ENCODE peak calls at places on chromosomes 4 and X, in eight cellular contexts. U, H, J, Q, S, R, F and K are unnamed samples.

GRCh38 chr4:10066704-10067651 is 45.7 kb upstream of the SLC2A9 start:
- DNase-seq in U (no peak), H (no peak), J (no peak), Q (no peak), S (no peak), R (no peak), F (no peak), K (no peak)

GRCh38 chr4:89538886-89539285 is 231.3 kb upstream of the GPRIN3 start:
- DNase-seq in U (no peak), H (no peak), J (no peak), Q (no peak), S (no peak), R (no peak), F (no peak), K (no peak)

GRCh38 chrX:109719262-109719661 is 13.8 kb downstream of the ACSL4 start:
- DNase-seq in U (no peak), H (no peak), J (no peak), Q (no peak), S (no peak), R (no peak), F (no peak), K (no peak)

GRCh38 chr4:68948044-68948743 is 3.4 kb downstream of the UGT2A3 start:
- DNase-seq in U (no peak), H (no peak), J (no peak), Q (no peak), S (no peak), R (no peak), F (no peak), K (no peak)

GRCh38 chrX:55451125-55451524 is 802 bp upstream of the MAGEH1 start:
- DNase-seq in U (no peak), H (no peak), J (no peak), Q (no peak), S (no peak), R (no peak), F (no peak), K (no peak)

GRCh38 chrX:155105919-155106318 is 34.6 kb downstream of the BRCC3 start:
- DNase-seq in U (no peak), H (no peak), J (no peak), Q (no peak), S (no peak), R (no peak), F (no peak), K (no peak)

GRCh38 chrX:118226060-118226428 is 109.4 kb upstream of the KLHL13 start:
- DNase-seq in U (no peak), H (no peak), J (no peak), Q (no peak), S (no peak), R (no peak), F (no peak), K (no peak)

GRCh38 chr4:125191252-125191651 is 123.5 kb upstream of the FAT4 start:
- DNase-seq in U (no peak), H (no peak), J (no peak), Q (no peak), S (no peak), R (no peak), F (no peak), K (no peak)

GRCh38 chr4:48989461-48990203 is 3.6 kb downstream of the CWH43 start:
- DNase-seq in U (no peak), H (no peak), J (no peak), Q (no peak), S (no peak), R (no peak), F (no peak), K (no peak)

GRCh38 chrX:66015152-66015827 is 24.6 kb downstream of the VSIG4 start:
- DNase-seq in U (peak; percentile 30), H (no peak), J (peak; percentile 54), Q (peak; percentile 17), S (no peak), R (no peak), F (no peak), K (no peak)

GRCh38 chr4:79083406-79084010 is 144.3 kb upstream of the PAQR3 start:
- DNase-seq in U (peak; percentile 43), H (no peak), J (no peak), Q (no peak), S (no peak), R (no peak), F (no peak), K (no peak)

GRCh38 chr4:133152330-133152791 is 3.3 kb downstream of the PCDH10 start:
- DNase-seq in U (no peak), H (no peak), J (no peak), Q (no peak), S (no peak), R (no peak), F (no peak), K (no peak)
- H3K27me3 ChIP-seq in U (peaks cover 65% of the 10 kb centered on the region), H (peaks cover 19% of the 10 kb centered on the region), J (peaks cover 82% of the 10 kb centered on the region), Q (peaks cover 77% of the 10 kb centered on the region), S (peaks cover 81% of the 10 kb centered on the region), R (no peaks in the 10 kb centered on the region), F (peaks cover 32% of the 10 kb centered on the region), K (peaks cover 12% of the 10 kb centered on the region)

GRCh38 chr4:113978561-113979156 is 788 bp downstream of the ARSJ start:
- DNase-seq in U (no peak), H (no peak), J (peak; percentile 37), Q (no peak), S (no peak), R (no peak), F (peak; percentile 36), K (no peak)

GRCh38 chr4:113978105-113978504 is 1.3 kb downstream of the ARSJ start:
- DNase-seq in U (no peak), H (no peak), J (no peak), Q (no peak), S (no peak), R (no peak), F (no peak), K (no peak)

GRCh38 chr4:113976937-113977855 is 2.3 kb downstream of the ARSJ start:
- DNase-seq in U (no peak), H (no peak), J (no peak), Q (no peak), S (no peak), R (no peak), F (no peak), K (no peak)

GRCh38 chr4:113979973-113980615 is 647 bp upstream of the ARSJ start:
- DNase-seq in U (no peak), H (no peak), J (no peak), Q (no peak), S (no peak), R (no peak), F (no peak), K (no peak)

GRCh38 chr4:113979157-113979972 is at the start of gene ARSJ:
- DNase-seq in U (peak; percentile 55), H (no peak), J (peak; percentile 51), Q (peak; percentile 54), S (peak; percentile 31), R (no peak), F (peak; percentile 66), K (peak; percentile 39)
- TF ChIP-seq CTCF in U (no peak), H (no peak), J (no peak), Q (peak; percentile 14), S (no peak), R (no peak), F (peak; percentile 3), K (no peak)

GRCh38 chr4:1898007-1898406 is 26.8 kb downstream of the NSD2 start:
- DNase-seq in U (no peak), H (no peak), J (no peak), Q (no peak), S (no peak), R (no peak), F (no peak), K (no peak)
- H3K36me3 ChIP-seq in U (peaks cover 24% of the 10 kb centered on the region), H (peaks cover 10% of the 10 kb centered on the region), J (no peaks in the 10 kb centered on the region), Q (no peaks in the 10 kb centered on the region), S (no peaks in the 10 kb centered on the region), R (no peaks in the 10 kb centered on the region), F (no peaks in the 10 kb centered on the region), K (no peaks in the 10 kb centered on the region)

DNA sequence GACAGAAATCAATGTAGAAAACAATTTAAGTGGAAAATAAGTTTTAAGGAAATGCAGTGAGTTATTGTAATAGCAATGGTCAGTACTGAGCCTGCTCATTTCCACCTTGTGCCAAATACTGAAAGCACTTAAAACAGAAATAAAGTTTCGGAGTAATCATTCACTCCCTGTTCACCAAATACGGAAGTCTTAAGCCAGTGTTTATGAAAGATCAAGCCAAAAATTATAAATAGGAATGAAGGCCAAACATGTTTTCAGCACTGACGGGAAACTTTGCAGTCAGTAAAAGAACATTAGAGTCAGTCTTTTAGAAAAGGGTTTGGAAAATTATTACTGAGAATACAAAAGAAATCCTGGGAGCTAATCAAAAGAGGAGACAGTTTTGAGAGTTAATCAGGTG is 178.6 kb downstream of the DMD start:
- DNase-seq in U (no peak), H (no peak), J (no peak), Q (no peak), S (no peak), R (no peak), F (no peak), K (no peak)
- H3K27me3 ChIP-seq in U (no peaks in the 10 kb centered on the region), H (no peaks in the 10 kb centered on the region), J (no peaks in the 10 kb centered on the region), Q (no peaks in the 10 kb centered on the region), S (no peaks in the 10 kb centered on the region), R (no peaks in the 10 kb centered on the region), F (no peaks in the 10 kb centered on the region), K (no peaks in the 10 kb centered on the region)

GRCh38 chr4:7068279-7068842 is 497 bp upstream of the GRPEL1 start:
- DNase-seq in U (no peak), H (no peak), J (no peak), Q (no peak), S (no peak), R (no peak), F (no peak), K (no peak)

GRCh38 chr4:7068883-7069282 is 1.0 kb upstream of the GRPEL1 start:
- DNase-seq in U (no peak), H (no peak), J (no peak), Q (no peak), S (no peak), R (no peak), F (no peak), K (no peak)

GRCh38 chr4:7066493-7066892 is 1.4 kb downstream of the GRPEL1 start:
- DNase-seq in U (no peak), H (no peak), J (no peak), Q (peak; percentile 5), S (no peak), R (no peak), F (peak; percentile 12), K (no peak)

GRCh38 chr4:7067147-7067522 is 729 bp downstream of the GRPEL1 start:
- DNase-seq in U (peak; percentile 60), H (no peak), J (no peak), Q (peak; percentile 58), S (no peak), R (no peak), F (no peak), K (no peak)

GRCh38 chr4:7067523-7068278 is at the start of gene GRPEL1:
- DNase-seq in U (peak; percentile 99), H (peak; percentile 96), J (peak; percentile 99), Q (peak; percentile 100), S (peak; percentile 100), R (peak; percentile 100), F (peak; percentile 100), K (peak; percentile 100)
- TF ChIP-seq CTCF in U (no peak), H (peak; percentile 5), J (no peak), Q (no peak), S (no peak), R (no peak), F (no peak), K (no peak)

GRCh38 chr4:139368990-139369389 is 66.7 kb upstream of the NDUFC1 start:
- DNase-seq in U (no peak), H (no peak), J (no peak), Q (no peak), S (no peak), R (no peak), F (no peak), K (no peak)
- H3K36me3 ChIP-seq in U (peaks cover 66% of the 10 kb centered on the region), H (peaks cover 9% of the 10 kb centered on the region), J (no peaks in the 10 kb centered on the region), Q (no peaks in the 10 kb centered on the region), S (no peaks in the 10 kb centered on the region), R (peaks cover 18% of the 10 kb centered on the region), F (no peaks in the 10 kb centered on the region), K (peaks cover 6% of the 10 kb centered on the region)

GRCh38 chr4:52852041-52852440 is 10.1 kb upstream of the RASL11B start:
- DNase-seq in U (no peak), H (no peak), J (no peak), Q (no peak), S (no peak), R (no peak), F (no peak), K (no peak)
- H3K27me3 ChIP-seq in U (no peaks in the 10 kb centered on the region), H (no peaks in the 10 kb centered on the region), J (no peaks in the 10 kb centered on the region), Q (no peaks in the 10 kb centered on the region), S (no peaks in the 10 kb centered on the region), R (no peaks in the 10 kb centered on the region), F (no peaks in the 10 kb centered on the region), K (no peaks in the 10 kb centered on the region)